ENCODE peak calls at places on chromosomes 13 and 19, in seven cellular contexts. U is cardiac muscle cell, A is HuH-7.5, D is epithelial cell of prostate, T is Ammon's horn, B is lower lobe of right lung, E is uterus. P is an unnamed sample.

GRCh38 chr13:46182491-46182877 is 507 bp upstream of the LCP1 start:
- DNase-seq in A (no peak), B (no peak), T (no peak), D (no peak), E (no peak), U (no peak), P (no peak)

GRCh38 chr13:89383891-89384290 is 1712.7 kb downstream of the SLITRK5 start:
- DNase-seq in E (no peak), T (no peak), D (no peak), U (no peak), B (no peak), A (no peak), P (no peak)

GRCh38 chr13:26022538-26023292 is 29.1 kb downstream of the SHISA2 start:
- DNase-seq in D (peak; percentile 14), E (no peak), T (no peak), A (no peak), U (peak; percentile 88), B (peak; percentile 81), P (peak; percentile 48)

GRCh38 chr13:113045214-113046007 is 60.2 kb upstream of the F7 start:
- DNase-seq in U (no peak), D (no peak), E (no peak), B (no peak), A (no peak), T (peak; percentile 82), P (no peak)

GRCh38 chr13:21971662-21972635 is 301.1 kb downstream of the FGF9 start:
- DNase-seq in T (peak; percentile 22), E (no peak), B (no peak), D (no peak), U (no peak), A (no peak), P (no peak)

GRCh38 chr13:59701261-59701660 is 462.5 kb downstream of the DIAPH3 start:
- DNase-seq in U (no peak), D (no peak), T (no peak), B (no peak), E (no peak), A (peak; percentile 14), P (no peak)

GRCh38 chr19:46932346-46932745 is 71.5 kb downstream of the ARHGAP35 start:
- DNase-seq in D (no peak), A (no peak), E (no peak), T (no peak), U (no peak), B (no peak), P (no peak)

GRCh38 chr13:98839826-98840769 is 87.6 kb upstream of the SLC15A1 start:
- DNase-seq in D (no peak), B (peak; percentile 58), U (peak; percentile 81), T (peak; percentile 86), E (peak; percentile 38), A (peak; percentile 38), P (peak; percentile 67)

GRCh38 chr13:38875186-38875875 is 115.3 kb downstream of the STOML3 start:
- DNase-seq in E (no peak), B (no peak), U (no peak), D (no peak), T (peak; percentile 20), A (no peak), P (no peak)

GRCh38 chr19:19171110-19171672 is 1.1 kb upstream of the MEF2B start:
- DNase-seq in T (no peak), D (no peak), A (no peak), U (no peak), B (no peak), E (no peak), P (no peak)

GRCh38 chr19:2385053-2385721 is 25.1 kb downstream of the TMPRSS9 start:
- DNase-seq in U (peak; percentile 49), D (peak; percentile 80), E (peak; percentile 23), B (no peak), T (peak; percentile 30), A (peak; percentile 94), P (peak; percentile 83)

GRCh38 chr19:42555317-42555716 is 27.0 kb upstream of the CEACAM1 start:
- DNase-seq in B (no peak), D (no peak), U (no peak), A (no peak), E (no peak), T (peak; percentile 76), P (no peak)

GRCh38 chr13:33279414-33279813 is 6.1 kb downstream of the STARD13 start:
- DNase-seq in B (no peak), A (no peak), T (no peak), E (no peak), U (no peak), D (no peak), P (no peak)

GRCh38 chr13:111904701-111905608 is 162.0 kb upstream of the SOX1 start:
- DNase-seq in T (no peak), E (no peak), A (no peak), U (no peak), B (no peak), D (no peak), P (no peak)

GRCh38 chr19:40687525-40688016 is 2.9 kb downstream of the NUMBL start:
- DNase-seq in E (peak; percentile 87), T (no peak), U (no peak), B (peak; percentile 81), A (no peak), D (no peak), P (no peak)

P was measured in A673.